ENCODE peak calls at places on chromosomes 12 and 14, in five cellular contexts. R, A, M, G and V are unnamed samples.

GRCh38 chr12:2057041-2057792 is 4.4 kb downstream of the CACNA1C start:
- DNase-seq in R (peak; percentile 90), A (peak; percentile 46), M (peak; percentile 85), G (no peak), V (no peak)

GRCh38 chr14:93033983-93034670 is 81.6 kb downstream of the ITPK1 start:
- DNase-seq in R (no peak), A (no peak), M (no peak), G (no peak), V (no peak)

GRCh38 chr12:64270411-64270810 is 48.3 kb upstream of the KICS2 start:
- DNase-seq in R (no peak), A (no peak), M (no peak), G (no peak), V (no peak)

GRCh38 chr12:92224685-92225331 is 79.2 kb upstream of the BTG1 start:
- DNase-seq in R (no peak), A (no peak), M (no peak), G (no peak), V (no peak)

GRCh38 chr12:110284597-110284996 is 3.5 kb downstream of the ATP2A2 start:
- DNase-seq in R (no peak), A (no peak), M (no peak), G (no peak), V (no peak)

GRCh38 chr12:56321027-56321426 is 5.2 kb upstream of the CNPY2 start:
- DNase-seq in R (no peak), A (peak; percentile 83), M (no peak), G (no peak), V (no peak)

GRCh38 chr14:51776102-51776894 is 84.1 kb upstream of the GNG2 start:
- DNase-seq in R (peak; percentile 75), A (peak; percentile 52), M (peak; percentile 51), G (peak; percentile 34), V (no peak)

GRCh38 chr12:93569656-93570551 is 2.6 kb upstream of the SOCS2 start:
- DNase-seq in R (peak; percentile 95), A (peak; percentile 93), M (peak; percentile 83), G (peak; percentile 88), V (peak; percentile 73)

GRCh38 chr12:46354111-46354798 is 18.3 kb downstream of the SLC38A2 start:
- DNase-seq in R (no peak), A (no peak), M (no peak), G (no peak), V (no peak)

GRCh38 chr14:105173901-105174894 is 5.6 kb upstream of the JAG2 start:
- DNase-seq in R (no peak), A (peak; percentile 45), M (no peak), G (no peak), V (peak; percentile 54)

GRCh38 chr14:101972126-101972785 is 7.9 kb downstream of the DYNC1H1 start:
- DNase-seq in R (peak; percentile 95), A (peak; percentile 91), M (no peak), G (peak; percentile 88), V (no peak)

GRCh38 chr14:68638817-68639517 is 153.9 kb downstream of the ZFP36L1 start:
- DNase-seq in R (no peak), A (no peak), M (no peak), G (no peak), V (no peak)

GRCh38 chr12:68498736-68499135 is 112.0 kb upstream of the RAP1B start:
- DNase-seq in R (no peak), A (no peak), M (no peak), G (no peak), V (no peak)

GRCh38 chr12:65152586-65152985 is 16.8 kb upstream of the LEMD3 start:
- DNase-seq in R (no peak), A (no peak), M (no peak), G (no peak), V (no peak)

GRCh38 chr12:74538491-74539258 is 1.0 kb downstream of the ATXN7L3B start:
- DNase-seq in R (no peak), A (no peak), M (no peak), G (no peak), V (peak; percentile 56)

GRCh38 chr12:48863296-48863695 is 2.4 kb downstream of the RND1 start:
- DNase-seq in R (no peak), A (no peak), M (no peak), G (no peak), V (no peak)

GRCh38 chr12:43292699-43293098 is 259.3 kb downstream of the ADAMTS20 start:
- DNase-seq in R (no peak), A (no peak), M (no peak), G (no peak), V (no peak)

GRCh38 chr12:92297405-92297804 is 151.8 kb upstream of the BTG1 start:
- DNase-seq in R (no peak), A (no peak), M (no peak), G (no peak), V (no peak)

GRCh38 chr12:47867496-47867941 is 37.3 kb downstream of the VDR start:
- DNase-seq in R (no peak), A (no peak), M (no peak), G (no peak), V (no peak)

GRCh38 chr14:76091036-76091435 is 60.7 kb upstream of the GPATCH2L start:
- DNase-seq in R (peak; percentile 78), A (no peak), M (no peak), G (no peak), V (no peak)

GRCh38 chr14:51996148-51996746 is 6.9 kb downstream of the RTRAF start:
- DNase-seq in R (no peak), A (no peak), M (no peak), G (no peak), V (peak; percentile 43)

GRCh38 chr12:132356686-132357622 is 27.6 kb upstream of the GALNT9 start:
- DNase-seq in R (peak; percentile 87), A (peak; percentile 53), M (no peak), G (no peak), V (no peak)

GRCh38 chr12:76065917-76066316 is 18.6 kb downstream of the NAP1L1 start:
- DNase-seq in R (no peak), A (no peak), M (no peak), G (no peak), V (no peak)

GRCh38 chr14:98070521-98070920 is 1201.5 kb downstream of the BCL11B start:
- DNase-seq in R (no peak), A (no peak), M (no peak), G (no peak), V (no peak)

GRCh38 chr14:56333361-56334279 is 215.4 kb downstream of the PELI2 start:
- DNase-seq in R (no peak), A (peak; percentile 34), M (no peak), G (no peak), V (no peak)

GRCh38 chr14:25516838-25517237 is 466.9 kb upstream of the STXBP6 start:
- DNase-seq in R (no peak), A (peak; percentile 12), M (no peak), G (no peak), V (no peak)

GRCh38 chr12:76529226-76529918 is 30.2 kb downstream of the OSBPL8 start:
- DNase-seq in R (no peak), A (no peak), M (no peak), G (no peak), V (no peak)

GRCh38 chr14:105192866-105193731 is 12.0 kb upstream of the NUDT14 start:
- DNase-seq in R (no peak), A (no peak), M (no peak), G (no peak), V (no peak)

GRCh38 chr12:509494-509893 is 49.8 kb downstream of the B4GALNT3 start:
- DNase-seq in R (no peak), A (no peak), M (no peak), G (peak; percentile 57), V (no peak)

GRCh38 chr12:115102450-115102849 is 418.5 kb upstream of the TBX3 start:
- DNase-seq in R (no peak), A (peak; percentile 32), M (no peak), G (no peak), V (no peak)

GRCh38 chr14:59202031-59202430 is 13.6 kb downstream of the DAAM1 start:
- DNase-seq in R (no peak), A (no peak), M (no peak), G (no peak), V (no peak)
- H3K4me1 ChIP-seq in R (no peaks in the 10 kb centered on the region), A (peaks cover 35% of the 10 kb centered on the region), M (peaks cover 5% of the 10 kb centered on the region), G (peaks cover 22% of the 10 kb centered on the region), V (no peaks in the 10 kb centered on the region)

GRCh38 chr14:34785223-34786006 is 71.0 kb upstream of the CFL2 start:
- DNase-seq in R (no peak), A (no peak), M (no peak), G (no peak), V (no peak)
- H3K36me3 ChIP-seq in R (peaks cover 12% of the 10 kb centered on the region), A (no peaks in the 10 kb centered on the region), M (peaks cover 2% of the 10 kb centered on the region), G (peaks cover 15% of the 10 kb centered on the region), V (peaks cover 28% of the 10 kb centered on the region)

DNA sequence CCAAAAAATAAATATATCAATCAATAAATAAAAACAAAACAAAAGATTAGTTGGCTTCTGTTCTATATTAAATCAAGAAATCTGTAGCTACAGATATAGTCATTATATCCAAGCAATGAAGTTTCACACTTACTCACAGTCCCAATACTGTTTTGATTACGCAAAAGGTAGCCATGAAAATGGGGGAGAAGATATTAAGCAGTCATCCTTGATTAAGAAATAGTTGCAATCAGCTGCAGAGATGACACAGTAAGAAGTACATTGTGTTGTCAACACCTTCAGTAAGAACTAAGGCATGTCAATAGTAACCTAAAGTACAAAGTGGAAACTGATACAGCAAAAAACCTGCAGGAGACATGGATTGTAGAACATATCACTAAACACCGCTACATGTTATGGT is 11.0 kb upstream of the RHOJ start:
- DNase-seq in R (no peak), A (no peak), M (no peak), G (no peak), V (no peak)
- H3K27ac ChIP-seq in R (no peak overlapping the region), A (no peak overlapping the region), M (no peak overlapping the region), G (no peak overlapping the region), V (no peak overlapping the region)

GRCh38 chr12:104482113-104482512 is 25.4 kb downstream of the CHST11 start:
- DNase-seq in R (no peak), A (no peak), M (no peak), G (no peak), V (no peak)
- H3K4me1 ChIP-seq in R (no peaks in the 10 kb centered on the region), A (peaks cover 23% of the 10 kb centered on the region), M (peaks cover 3% of the 10 kb centered on the region), G (no peaks in the 10 kb centered on the region), V (peaks cover 95% of the 10 kb centered on the region)